ENCODE peak calls at places on chromosomes 2 and 18, in five cellular contexts. One of them, this sample, is unnamed. For H3K4me1, the result is how much of the 10 kb centered on the place peaks cover.

GRCh38 chr2:218029366-218030360 is 26.9 kb upstream of the TNS1 start:
- DNase-seq in GM12878: no peak
- DNase-seq in HCT116: no peak
- DNase-seq in endothelial cell of umbilical vein: no peak
- DNase-seq in IMR-90: peak
- DNase-seq in this sample: no peak

GRCh38 chr2:238591732-238592131 is 165.0 kb downstream of the ASB1 start:
- DNase-seq in GM12878: no peak
- DNase-seq in HCT116: no peak
- DNase-seq in endothelial cell of umbilical vein: no peak
- DNase-seq in IMR-90: no peak
- DNase-seq in this sample: no peak

GRCh38 chr2:26008851-26009566 is 24.9 kb upstream of the RAB10 start:
- DNase-seq in GM12878: peak
- DNase-seq in HCT116: peak
- DNase-seq in endothelial cell of umbilical vein: peak
- DNase-seq in IMR-90: peak
- DNase-seq in this sample: peak

GRCh38 chr2:124804014-124804940 is 779.2 kb downstream of the CNTNAP5 start:
- DNase-seq in GM12878: peak
- DNase-seq in HCT116: peak
- DNase-seq in endothelial cell of umbilical vein: no peak
- DNase-seq in IMR-90: peak
- DNase-seq in this sample: peak

GRCh38 chr2:29323961-29324360 is 208.7 kb downstream of the CLIP4 start:
- DNase-seq in GM12878: no peak
- DNase-seq in HCT116: no peak
- DNase-seq in endothelial cell of umbilical vein: no peak
- DNase-seq in IMR-90: peak
- DNase-seq in this sample: peak

GRCh38 chr2:236972491-236973379 is 113.0 kb upstream of the COPS8 start:
- DNase-seq in GM12878: no peak
- DNase-seq in HCT116: no peak
- DNase-seq in endothelial cell of umbilical vein: no peak
- DNase-seq in IMR-90: peak
- DNase-seq in this sample: peak

GRCh38 chr2:54015809-54016703 is 45.3 kb upstream of the PSME4 start:
- DNase-seq in GM12878: no peak
- DNase-seq in HCT116: no peak
- DNase-seq in endothelial cell of umbilical vein: no peak
- DNase-seq in IMR-90: peak
- DNase-seq in this sample: peak

GRCh38 chr2:170817247-170817998 is 736 bp downstream of the GAD1 start:
- DNase-seq in GM12878: no peak
- DNase-seq in HCT116: no peak
- DNase-seq in endothelial cell of umbilical vein: peak
- DNase-seq in IMR-90: peak
- DNase-seq in this sample: peak

GRCh38 chr2:195498176-195498575 is 158.8 kb upstream of the SLC39A10 start:
- DNase-seq in GM12878: no peak
- DNase-seq in HCT116: peak
- DNase-seq in endothelial cell of umbilical vein: peak
- DNase-seq in IMR-90: peak
- DNase-seq in this sample: peak

GRCh38 chr2:120228503-120228902 is 5.3 kb upstream of the TMEM185B start:
- DNase-seq in GM12878: no peak
- DNase-seq in HCT116: no peak
- DNase-seq in endothelial cell of umbilical vein: no peak
- DNase-seq in IMR-90: no peak
- DNase-seq in this sample: no peak

GRCh38 chr2:100624536-100624935 is 61.7 kb downstream of the PDCL3 start:
- DNase-seq in GM12878: no peak
- DNase-seq in HCT116: no peak
- DNase-seq in endothelial cell of umbilical vein: no peak
- DNase-seq in IMR-90: no peak
- DNase-seq in this sample: no peak

GRCh38 chr2:64910972-64911433 is 78.2 kb upstream of the SLC1A4 start:
- DNase-seq in GM12878: no peak
- DNase-seq in HCT116: no peak
- DNase-seq in endothelial cell of umbilical vein: no peak
- DNase-seq in IMR-90: no peak
- DNase-seq in this sample: peak

GRCh38 chr2:117170897-117171296 is 643.6 kb upstream of the DDX18 start:
- DNase-seq in GM12878: no peak
- DNase-seq in HCT116: no peak
- DNase-seq in endothelial cell of umbilical vein: no peak
- DNase-seq in IMR-90: no peak
- DNase-seq in this sample: no peak

GRCh38 chr2:42569883-42570282 is 1.5 kb downstream of the MTA3 start:
- DNase-seq in GM12878: no peak
- DNase-seq in HCT116: no peak
- DNase-seq in endothelial cell of umbilical vein: peak
- DNase-seq in IMR-90: no peak
- DNase-seq in this sample: no peak

GRCh38 chr2:200165687-200166086 is 140.8 kb upstream of the SPATS2L start:
- DNase-seq in GM12878: no peak
- DNase-seq in HCT116: no peak
- DNase-seq in endothelial cell of umbilical vein: no peak
- DNase-seq in IMR-90: no peak
- DNase-seq in this sample: no peak

GRCh38 chr2:209578394-209579006 is 154.7 kb downstream of the MAP2 start:
- DNase-seq in GM12878: no peak
- DNase-seq in HCT116: no peak
- DNase-seq in endothelial cell of umbilical vein: no peak
- DNase-seq in IMR-90: no peak
- DNase-seq in this sample: no peak

GRCh38 chr2:113842919-113843736 is 46.8 kb upstream of the ACTR3 start:
- DNase-seq in GM12878: no peak
- DNase-seq in HCT116: no peak
- DNase-seq in endothelial cell of umbilical vein: no peak
- DNase-seq in IMR-90: peak
- DNase-seq in this sample: peak

GRCh38 chr2:236028066-236028465 is 140.1 kb downstream of the GBX2 start:
- DNase-seq in GM12878: no peak
- DNase-seq in HCT116: no peak
- DNase-seq in endothelial cell of umbilical vein: no peak
- DNase-seq in IMR-90: no peak
- DNase-seq in this sample: no peak

GRCh38 chr2:159177357-159177756 is 109.1 kb downstream of the WDSUB1 start:
- DNase-seq in GM12878: no peak
- DNase-seq in HCT116: no peak
- DNase-seq in endothelial cell of umbilical vein: no peak
- DNase-seq in IMR-90: no peak
- DNase-seq in this sample: no peak

GRCh38 chr18:67639872-67640271 is 123.4 kb upstream of the DSEL start:
- DNase-seq in GM12878: no peak
- DNase-seq in HCT116: no peak
- DNase-seq in endothelial cell of umbilical vein: no peak
- DNase-seq in IMR-90: no peak
- DNase-seq in this sample: peak

GRCh38 chr2:171327043-171327496 is 106.7 kb downstream of the METTL8 start:
- DNase-seq in GM12878: no peak
- DNase-seq in HCT116: no peak
- DNase-seq in endothelial cell of umbilical vein: peak
- DNase-seq in IMR-90: peak
- DNase-seq in this sample: no peak

GRCh38 chr18:52869942-52870907 is 530.2 kb downstream of the DCC start:
- DNase-seq in GM12878: no peak
- DNase-seq in HCT116: no peak
- DNase-seq in endothelial cell of umbilical vein: no peak
- DNase-seq in IMR-90: no peak
- DNase-seq in this sample: no peak

GRCh38 chr2:143161982-143162837 is 33.0 kb downstream of the ARHGAP15 start:
- DNase-seq in GM12878: no peak
- DNase-seq in HCT116: peak
- DNase-seq in endothelial cell of umbilical vein: peak
- DNase-seq in IMR-90: peak
- DNase-seq in this sample: peak

GRCh38 chr2:127115471-127116199 is 8.7 kb upstream of the BIN1 start:
- DNase-seq in GM12878: no peak
- DNase-seq in HCT116: no peak
- DNase-seq in endothelial cell of umbilical vein: no peak
- DNase-seq in IMR-90: no peak
- DNase-seq in this sample: no peak

GRCh38 chr2:170747921-170748320 is 22.3 kb upstream of the ERICH2 start:
- DNase-seq in GM12878: no peak
- DNase-seq in HCT116: no peak
- DNase-seq in endothelial cell of umbilical vein: no peak
- DNase-seq in IMR-90: peak
- DNase-seq in this sample: peak

GRCh38 chr2:234911271-234911670 is 40.5 kb upstream of the SH3BP4 start:
- DNase-seq in GM12878: no peak
- DNase-seq in HCT116: no peak
- DNase-seq in endothelial cell of umbilical vein: no peak
- DNase-seq in IMR-90: peak
- DNase-seq in this sample: peak

GRCh38 chr2:229133155-229133772 is 137.8 kb downstream of the PID1 start:
- DNase-seq in GM12878: no peak
- DNase-seq in HCT116: peak
- DNase-seq in endothelial cell of umbilical vein: no peak
- DNase-seq in IMR-90: peak
- DNase-seq in this sample: peak

GRCh38 chr2:239630618-239631286 is 229.9 kb upstream of the HDAC4 start:
- DNase-seq in GM12878: no peak
- DNase-seq in HCT116: no peak
- DNase-seq in endothelial cell of umbilical vein: no peak
- DNase-seq in IMR-90: peak
- DNase-seq in this sample: peak

GRCh38 chr2:65021709-65022108 is 32.5 kb downstream of the SLC1A4 start:
- DNase-seq in GM12878: no peak
- DNase-seq in HCT116: no peak
- DNase-seq in endothelial cell of umbilical vein: no peak
- DNase-seq in IMR-90: no peak
- DNase-seq in this sample: no peak

GRCh38 chr2:158967731-158968395 is 577 bp upstream of the TANC1 start:
- DNase-seq in GM12878: no peak
- DNase-seq in HCT116: no peak
- DNase-seq in endothelial cell of umbilical vein: peak
- DNase-seq in IMR-90: peak
- DNase-seq in this sample: peak

GRCh38 chr2:233331536-233331935 is 22.8 kb upstream of the DGKD start:
- DNase-seq in GM12878: peak
- DNase-seq in HCT116: no peak
- DNase-seq in endothelial cell of umbilical vein: no peak
- DNase-seq in IMR-90: no peak
- DNase-seq in this sample: no peak

DNA sequence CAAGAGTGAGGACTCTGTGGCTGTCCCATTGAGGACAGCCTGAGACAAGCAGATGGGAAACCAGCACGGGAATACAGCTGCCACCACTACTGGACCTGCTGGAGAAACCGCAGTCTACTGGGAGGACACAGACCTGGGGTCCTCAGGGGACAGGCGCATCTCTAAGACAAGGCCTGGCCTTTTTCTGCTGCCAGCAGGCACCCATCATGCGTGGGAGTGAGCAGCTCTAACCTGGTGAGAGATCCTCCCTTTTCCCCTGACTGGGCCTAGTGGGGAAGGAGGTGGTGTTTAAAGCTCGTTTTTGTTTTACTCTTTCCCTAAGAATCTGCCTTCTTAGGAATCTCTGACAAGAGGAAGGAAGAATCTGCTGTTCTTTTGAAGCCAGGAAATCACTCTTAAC is 36.6 kb downstream of the CYRIA start:
- DNase-seq in GM12878: no peak
- DNase-seq in HCT116: no peak
- DNase-seq in endothelial cell of umbilical vein: no peak
- DNase-seq in IMR-90: no peak
- DNase-seq in this sample: no peak
- H3K4me1 ChIP-seq in GM12878: under half
- H3K4me1 ChIP-seq in HCT116: under half
- H3K4me1 ChIP-seq in endothelial cell of umbilical vein: under half
- H3K4me1 ChIP-seq in IMR-90: under half
- H3K4me1 ChIP-seq in this sample: under half

GRCh38 chr2:39413063-39413722 is 23.9 kb downstream of the MAP4K3 start:
- DNase-seq in GM12878: no peak
- DNase-seq in HCT116: no peak
- DNase-seq in endothelial cell of umbilical vein: no peak
- DNase-seq in IMR-90: no peak
- DNase-seq in this sample: peak
- H3K9ac ChIP-seq in GM12878: no peak
- H3K9ac ChIP-seq in HCT116: no peak
- H3K9ac ChIP-seq in endothelial cell of umbilical vein: no peak
- H3K9ac ChIP-seq in IMR-90: no peak
- H3K9ac ChIP-seq in this sample: no peak

GRCh38 chr2:190893157-190893556 is 12.5 kb downstream of the GLS start:
- DNase-seq in GM12878: no peak
- DNase-seq in HCT116: no peak
- DNase-seq in endothelial cell of umbilical vein: no peak
- DNase-seq in IMR-90: no peak
- DNase-seq in this sample: no peak
- H2AFZ ChIP-seq in GM12878: no peak
- H2AFZ ChIP-seq in HCT116: no peak
- H2AFZ ChIP-seq in endothelial cell of umbilical vein: no peak
- H2AFZ ChIP-seq in IMR-90: no peak
- H2AFZ ChIP-seq in this sample: no peak

GRCh38 chr2:1714291-1715064 is 29.8 kb downstream of the PXDN start:
- DNase-seq in GM12878: no peak
- DNase-seq in HCT116: no peak
- DNase-seq in endothelial cell of umbilical vein: no peak
- DNase-seq in IMR-90: no peak
- DNase-seq in this sample: no peak

GRCh38 chr2:1713839-1714236 is 30.5 kb downstream of the PXDN start:
- DNase-seq in GM12878: no peak
- DNase-seq in HCT116: no peak
- DNase-seq in endothelial cell of umbilical vein: no peak
- DNase-seq in IMR-90: no peak
- DNase-seq in this sample: no peak

GRCh38 chr2:1716441-1716840 is 27.9 kb downstream of the PXDN start:
- DNase-seq in GM12878: no peak
- DNase-seq in HCT116: no peak
- DNase-seq in endothelial cell of umbilical vein: no peak
- DNase-seq in IMR-90: no peak
- DNase-seq in this sample: no peak

GRCh38 chr2:1715184-1716012 is 28.9 kb downstream of the PXDN start:
- DNase-seq in GM12878: no peak
- DNase-seq in HCT116: no peak
- DNase-seq in endothelial cell of umbilical vein: peak
- DNase-seq in IMR-90: no peak
- DNase-seq in this sample: peak

DNA sequence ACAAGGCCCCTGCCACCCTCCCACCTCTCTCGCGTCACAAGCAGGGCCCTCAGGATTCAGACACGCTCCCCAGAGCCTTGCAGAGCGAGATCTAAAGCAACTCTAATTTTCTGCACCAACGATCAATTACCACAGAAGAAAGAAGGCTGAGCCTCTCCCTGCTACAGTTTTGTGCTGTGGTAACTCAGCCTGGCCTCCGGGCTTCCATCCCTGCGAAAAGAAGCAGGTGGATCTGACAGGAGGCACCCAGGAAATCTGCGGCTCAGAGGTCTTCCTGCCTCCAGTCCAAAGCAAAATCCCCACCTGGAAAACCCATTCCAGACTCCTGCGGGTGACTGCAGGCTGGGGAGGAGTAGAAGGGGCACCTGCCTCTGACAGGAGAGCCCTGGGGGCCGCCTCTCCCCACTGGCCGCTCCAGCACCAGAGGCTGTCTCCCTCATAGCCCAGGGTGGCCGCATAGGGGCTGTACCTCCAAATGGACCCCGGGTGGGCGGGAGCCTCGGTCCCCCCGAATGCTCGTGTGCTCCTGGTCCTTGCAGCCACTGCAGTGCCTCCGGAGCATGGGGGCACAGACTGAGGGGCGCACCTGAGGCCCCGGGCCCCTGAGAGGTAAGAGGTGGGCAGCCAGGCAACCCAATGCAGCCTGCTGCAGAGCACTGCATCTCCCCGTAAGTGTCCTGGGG is 31.0 kb downstream of the PXDN start:
- DNase-seq in GM12878: no peak
- DNase-seq in HCT116: no peak
- DNase-seq in endothelial cell of umbilical vein: no peak
- DNase-seq in IMR-90: no peak
- DNase-seq in this sample: no peak
- H3K4me1 ChIP-seq in GM12878: under half
- H3K4me1 ChIP-seq in HCT116: under half
- H3K4me1 ChIP-seq in endothelial cell of umbilical vein: under half
- H3K4me1 ChIP-seq in IMR-90: under half
- H3K4me1 ChIP-seq in this sample: under half